ENCODE peak calls at places on chromosomes 7 and 10, in four cellular contexts. N is K562, R is ovary, P is body of pancreas. B is an unnamed sample.

GRCh38 chr7:931871-932650 is 22.4 kb downstream of the ADAP1 start:
- DNase-seq in R (no peak), P (peak; percentile 6), N (no peak), B (no peak)

GRCh38 chr7:73919694-73920375 is 58.9 kb downstream of the TMEM270 start:
- DNase-seq in P (no peak), R (no peak), N (peak; percentile 6), B (no peak)

GRCh38 chr10:131885391-131886165 is 15.2 kb upstream of the PPP2R2D start:
- DNase-seq in N (peak; percentile 79), R (peak; percentile 90), P (peak; percentile 86), B (peak; percentile 68)

GRCh38 chr10:61901829-61902447 is 439 bp downstream of the ARID5B start:
- DNase-seq in P (no peak), R (no peak), N (peak; percentile 41), B (peak; percentile 37)

GRCh38 chr7:70098905-70099672 is 500.8 kb downstream of the AUTS2 start:
- DNase-seq in N (no peak), P (no peak), R (no peak), B (no peak)

GRCh38 chr10:127524869-127525268 is 24.2 kb upstream of the NPS start:
- DNase-seq in N (no peak), P (no peak), R (no peak), B (no peak)

GRCh38 chr10:20494474-20494873 is 402.6 kb downstream of the NEBL start:
- DNase-seq in N (no peak), P (no peak), R (no peak), B (no peak)

GRCh38 chr10:59135275-59135674 is 41.2 kb upstream of the PHYHIPL start:
- DNase-seq in N (no peak), P (peak; percentile 34), R (no peak), B (peak; percentile 33)

GRCh38 chr10:35335718-35336083 is 608 bp upstream of the CCNY start:
- DNase-seq in P (no peak), N (no peak), R (no peak), B (peak; percentile 54)

GRCh38 chr7:17041324-17041723 is 159.5 kb upstream of the AGR3 start:
- DNase-seq in N (no peak), R (no peak), P (no peak), B (no peak)

GRCh38 chr7:44378744-44379143 is 53.4 kb upstream of the CAMK2B start:
- DNase-seq in R (no peak), N (no peak), P (no peak), B (no peak)

GRCh38 chr7:36262706-36263484 is 109.8 kb downstream of the EEPD1 start:
- DNase-seq in P (no peak), N (no peak), R (no peak), B (no peak)

GRCh38 chr7:107286751-107287621 is 118.2 kb downstream of the HBP1 start:
- DNase-seq in N (no peak), P (no peak), R (no peak), B (no peak)

GRCh38 chr7:99004216-99004615 is 125.9 kb downstream of the TRRAP start:
- DNase-seq in N (no peak), P (no peak), R (no peak), B (no peak)

GRCh38 chr7:1454471-1455065 is 4.7 kb downstream of the MICALL2 start:
- DNase-seq in P (peak; percentile 45), R (no peak), N (no peak), B (no peak)

GRCh38 chr7:7858559-7858958 is 110.0 kb upstream of the GLCCI1 start:
- DNase-seq in R (no peak), P (no peak), N (no peak), B (no peak)

GRCh38 chr10:70912556-70912955 is 24.2 kb upstream of the PCBD1 start:
- DNase-seq in N (no peak), P (no peak), R (peak; percentile 4), B (no peak)

DNA sequence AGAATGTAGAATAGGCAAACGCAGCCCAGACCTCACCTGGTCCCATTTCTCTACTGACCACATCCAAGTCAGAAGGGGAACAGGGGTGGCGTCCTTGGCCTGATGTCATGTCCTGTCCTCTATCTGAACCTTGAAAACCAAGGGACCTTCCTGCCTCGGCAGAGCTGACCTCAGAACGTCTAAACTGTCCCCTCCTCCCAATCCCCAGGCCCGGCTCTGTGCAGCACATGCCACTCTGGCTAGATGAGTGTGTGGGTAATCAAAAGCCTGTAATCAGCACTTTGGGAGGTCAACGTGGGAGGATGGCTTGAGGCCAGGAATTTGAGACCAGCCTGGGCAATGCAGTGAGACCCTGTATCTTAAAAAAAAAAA is 46.5 kb upstream of the ZNF479 start:
- DNase-seq in R (peak; percentile 13), P (no peak), N (no peak), B (no peak)
- H3K9me3 ChIP-seq in R (no peaks in the 10 kb centered on the region), P (peaks cover 33% of the 10 kb centered on the region), N (no peaks in the 10 kb centered on the region), B (peaks cover 21% of the 10 kb centered on the region)

DNA sequence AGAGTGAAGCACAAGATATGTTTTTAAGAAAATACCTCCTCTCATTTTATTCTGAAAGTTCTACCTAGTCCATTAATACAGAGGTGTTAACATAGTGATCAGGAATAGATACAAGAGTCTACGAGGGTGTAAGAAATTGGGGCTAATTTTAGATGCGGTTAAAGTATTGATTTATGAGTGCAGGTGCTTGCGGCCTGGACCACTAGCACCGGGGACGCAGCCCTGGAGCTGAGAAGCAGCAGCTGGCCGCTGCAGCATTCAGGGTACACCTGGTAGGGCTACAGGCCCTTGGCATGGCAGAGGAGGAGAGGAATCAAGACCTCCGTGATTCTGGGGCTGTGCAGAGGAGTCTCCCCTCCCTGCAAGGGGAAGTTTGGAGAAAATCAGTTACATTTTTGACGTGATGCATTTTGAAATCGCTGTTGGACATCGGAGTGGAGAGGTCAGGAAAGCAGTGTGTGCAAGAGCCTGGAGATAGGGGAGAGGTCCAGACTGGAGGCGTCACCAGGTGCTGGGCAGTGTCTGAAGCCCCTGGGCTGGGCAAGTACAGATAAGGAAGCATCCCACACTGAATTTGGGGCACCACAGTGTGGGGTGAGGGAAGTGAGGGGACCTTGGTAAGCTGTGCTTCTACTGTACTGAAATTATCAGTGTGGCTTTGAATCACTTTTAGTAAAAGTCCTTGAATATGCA is 112.3 kb downstream of the VWC2 start:
- DNase-seq in R (no peak), P (no peak), N (no peak), B (no peak)
- H3K4me3 ChIP-seq in R (no peak overlapping the region), P (no peak overlapping the region), N (no peak overlapping the region), B (no peak overlapping the region)

DNA sequence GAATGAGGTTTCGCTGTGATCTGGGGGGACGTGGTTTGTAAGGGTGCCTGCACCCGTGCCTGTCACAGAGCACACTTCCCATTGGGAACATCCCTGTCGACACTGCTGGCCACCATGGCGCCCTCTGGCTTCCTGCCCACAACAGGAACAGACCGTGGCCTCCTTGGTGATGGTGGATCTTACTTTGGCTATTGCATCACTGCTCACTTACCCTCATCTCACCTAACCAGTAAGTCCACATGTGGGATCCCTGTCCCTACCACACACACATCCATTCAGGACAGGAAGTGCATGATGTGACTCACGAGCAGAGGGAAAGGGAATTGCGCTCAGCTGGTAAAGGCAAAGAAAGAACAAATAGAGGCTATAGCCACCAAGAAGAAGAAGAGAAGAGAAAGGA is 26.2 kb upstream of the SEC61G start:
- DNase-seq in N (no peak), R (no peak), P (no peak), B (peak; percentile 40)
- H3K9me3 ChIP-seq in N (no peaks in the 10 kb centered on the region), R (no peaks in the 10 kb centered on the region), P (no peaks in the 10 kb centered on the region), B (no peaks in the 10 kb centered on the region)

GRCh38 chr7:122438492-122438891 is 133.9 kb upstream of the FEZF1 start:
- DNase-seq in P (no peak), R (no peak), N (no peak), B (no peak)
- H3K4me3 ChIP-seq in P (no peak overlapping the region), R (no peak overlapping the region), N (no peak overlapping the region), B (no peak overlapping the region)

GRCh38 chr10:105237685-105238084 is 596.6 kb downstream of the SORCS3 start:
- DNase-seq in N (no peak), P (no peak), R (no peak), B (no peak)
- H3K9me3 ChIP-seq in N (no peaks in the 10 kb centered on the region), P (no peaks in the 10 kb centered on the region), R (no peaks in the 10 kb centered on the region), B (peaks cover 10% of the 10 kb centered on the region)

B was measured in Caco-2.